ENCODE peak calls at places on chromosomes 12 and 14, in nine cellular contexts. Q is iPS DF 19.7; U is left colon; E is fibroblast of pulmonary artery; D is endothelial cell; Y is activated T-cell treated with anti-CD3 and anti-CD28 coated beads, Interleukin-2, amount 50 U/mL, for 24 hours; B is mucosa of descending colon; W is fibroblast of lung; H is G401. I is an unnamed sample.

GRCh38 chr12:46269429-46270241 is 792 bp upstream of the SLC38A1 start:
- DNase-seq in Q (no peak), U (peak; percentile 65), E (no peak), D (peak; percentile 15), Y (peak; percentile 86), B (peak; percentile 67), W (no peak), H (peak; percentile 75), I (peak; percentile 71)

GRCh38 chr12:51320695-51321320 is 3.2 kb downstream of the BIN2 start:
- DNase-seq in Q (no peak), U (no peak), E (peak; percentile 51), D (peak; percentile 12), Y (no peak), B (no peak), W (peak; percentile 35), H (no peak), I (no peak)

GRCh38 chr12:14567311-14568195 is at the start of gene PLBD1:
- DNase-seq in Q (no peak), U (peak; percentile 71), E (peak; percentile 43), D (peak; percentile 37), Y (peak; percentile 46), B (peak; percentile 71), W (peak; percentile 41), H (peak; percentile 16), I (no peak)

GRCh38 chr12:11685716-11686115 is 36.2 kb downstream of the ETV6 start:
- DNase-seq in Q (no peak), U (no peak), E (no peak), D (no peak), Y (no peak), B (no peak), W (peak; percentile 58), H (no peak), I (no peak)

GRCh38 chr12:128607606-128608005 is 216.2 kb downstream of the SLC15A4 start:
- DNase-seq in Q (no peak), U (no peak), E (no peak), D (no peak), Y (no peak), B (no peak), W (no peak), H (no peak), I (no peak)

GRCh38 chr14:51962678-51963077 is 26.7 kb upstream of the RTRAF start:
- DNase-seq in Q (no peak), U (no peak), E (peak; percentile 31), D (no peak), Y (no peak), B (no peak), W (peak; percentile 38), H (no peak), I (no peak)

GRCh38 chr12:24034160-24034559 is 84.7 kb upstream of the SOX5 start:
- DNase-seq in Q (no peak), U (no peak), E (no peak), D (no peak), Y (no peak), B (no peak), W (peak; percentile 40), H (no peak), I (no peak)

GRCh38 chr14:93045211-93045674 is 70.5 kb downstream of the ITPK1 start:
- DNase-seq in Q (no peak), U (no peak), E (no peak), D (no peak), Y (no peak), B (no peak), W (peak; percentile 13), H (no peak), I (no peak)

GRCh38 chr12:46629331-46630229 is 196.2 kb downstream of the SLC38A4 start:
- DNase-seq in Q (no peak), U (no peak), E (no peak), D (no peak), Y (no peak), B (no peak), W (no peak), H (no peak), I (no peak)

GRCh38 chr14:101899263-101899662 is 65.1 kb upstream of the DYNC1H1 start:
- DNase-seq in Q (no peak), U (no peak), E (no peak), D (no peak), Y (peak; percentile 8), B (no peak), W (no peak), H (no peak), I (no peak)

GRCh38 chr12:14902465-14902864 is 16.8 kb upstream of the MGP start:
- DNase-seq in Q (no peak), U (no peak), E (no peak), D (no peak), Y (no peak), B (no peak), W (peak; percentile 31), H (no peak), I (no peak)

GRCh38 chr14:54894995-54895394 is 7.6 kb downstream of the GCH1 start:
- DNase-seq in Q (no peak), U (no peak), E (peak; percentile 34), D (no peak), Y (no peak), B (no peak), W (peak; percentile 43), H (no peak), I (no peak)

GRCh38 chr14:76883437-76883836 is 57.2 kb downstream of the LRRC74A start:
- DNase-seq in Q (no peak), U (no peak), E (no peak), D (no peak), Y (no peak), B (no peak), W (no peak), H (no peak), I (no peak)

GRCh38 chr12:108515916-108516315 is 839 bp downstream of the FICD start:
- DNase-seq in Q (no peak), U (no peak), E (no peak), D (no peak), Y (peak; percentile 41), B (no peak), W (no peak), H (no peak), I (no peak)

GRCh38 chr12:52971701-52972329 is 22.9 kb downstream of the KRT18 start:
- DNase-seq in Q (no peak), U (peak; percentile 70), E (peak; percentile 66), D (no peak), Y (no peak), B (peak; percentile 55), W (peak; percentile 63), H (peak; percentile 22), I (no peak)

GRCh38 chr12:119090865-119091264 is 87.9 kb upstream of the HSPB8 start:
- DNase-seq in Q (no peak), U (no peak), E (no peak), D (no peak), Y (no peak), B (no peak), W (no peak), H (no peak), I (no peak)

GRCh38 chr12:58026421-58026820 is 85.1 kb downstream of the ATP23 start:
- DNase-seq in Q (no peak), U (no peak), E (no peak), D (no peak), Y (no peak), B (no peak), W (peak; percentile 17), H (no peak), I (no peak)

GRCh38 chr12:6116481-6117021 is 7.9 kb downstream of the VWF start:
- DNase-seq in Q (no peak), U (no peak), E (peak; percentile 95), D (no peak), Y (no peak), B (no peak), W (peak; percentile 94), H (no peak), I (no peak)

GRCh38 chr14:78202178-78202577 is 32.0 kb downstream of the NRXN3 start:
- DNase-seq in Q (no peak), U (no peak), E (no peak), D (no peak), Y (no peak), B (no peak), W (no peak), H (no peak), I (no peak)

GRCh38 chr14:91872517-91873470 is 5.5 kb upstream of the TC2N start:
- DNase-seq in Q (no peak), U (peak; percentile 94), E (peak; percentile 95), D (no peak), Y (no peak), B (peak; percentile 92), W (peak; percentile 45), H (no peak), I (peak; percentile 14)

GRCh38 chr12:124395986-124396385 is 101.1 kb downstream of the RFLNA start:
- DNase-seq in Q (no peak), U (no peak), E (no peak), D (no peak), Y (no peak), B (no peak), W (no peak), H (no peak), I (no peak)

GRCh38 chr14:101008631-101009336 is 105.3 kb upstream of the RTL1 start:
- DNase-seq in Q (no peak), U (no peak), E (no peak), D (no peak), Y (no peak), B (no peak), W (no peak), H (peak; percentile 73), I (no peak)

GRCh38 chr12:26109343-26109841 is 15.4 kb downstream of the BHLHE41 start:
- DNase-seq in Q (no peak), U (no peak), E (peak; percentile 79), D (no peak), Y (no peak), B (peak; percentile 17), W (no peak), H (no peak), I (no peak)

GRCh38 chr14:101064718-101065117 is 161.2 kb upstream of the RTL1 start:
- DNase-seq in Q (no peak), U (no peak), E (no peak), D (no peak), Y (no peak), B (no peak), W (no peak), H (no peak), I (no peak)

GRCh38 chr14:73253721-73254120 is 16.4 kb downstream of the PAPLN start:
- DNase-seq in Q (no peak), U (no peak), E (no peak), D (no peak), Y (no peak), B (no peak), W (no peak), H (no peak), I (no peak)